ENCODE peak calls at places on chromosomes 3 and 15, in eight cellular contexts. U is ecto neural progenitor cell; M is activated naive CD4-positive, alpha-beta T cell treated with anti-CD3 and anti-CD28 coated beads, Interleukin-2, amount 50 U/mL, for 72 hours; L is AG04449; E is AG08396; K is left cardiac atrium; Y is NAMALWA; Q is AG20443. Z is an unnamed sample.

GRCh38 chr3:10289785-10290355 is 2.9 kb downstream of the GHRL start:
- DNase-seq in U (no peak), M (no peak), L (no peak), E (no peak), K (no peak), Y (no peak), Q (no peak), Z (no peak)

GRCh38 chr3:45644467-45645201 is 44.6 kb upstream of the SACM1L start:
- DNase-seq in U (no peak), M (no peak), L (peak), E (peak), K (no peak), Y (no peak), Q (peak), Z (no peak)

GRCh38 chr3:125331243-125331642 is 43.9 kb downstream of the ZNF148 start:
- DNase-seq in U (no peak), M (no peak), L (no peak), E (no peak), K (no peak), Y (no peak), Q (no peak), Z (no peak)

GRCh38 chr15:67115567-67115966 is 50.2 kb downstream of the SMAD3 start:
- DNase-seq in U (no peak), M (no peak), L (no peak), E (no peak), K (no peak), Y (no peak), Q (no peak), Z (no peak)

GRCh38 chr15:43998607-43999006 is 171.8 kb downstream of the WDR76 start:
- DNase-seq in U (no peak), M (no peak), L (no peak), E (peak), K (peak), Y (no peak), Q (peak), Z (peak)

GRCh38 chr15:31489801-31490646 is 163.4 kb downstream of the KLF13 start:
- DNase-seq in U (peak), M (no peak), L (no peak), E (peak), K (no peak), Y (peak), Q (peak), Z (no peak)

GRCh38 chr15:52331490-52332240 is 36.1 kb upstream of the MYO5C start:
- DNase-seq in U (no peak), M (peak), L (no peak), E (peak), K (no peak), Y (peak), Q (peak), Z (no peak)

GRCh38 chr15:101127503-101128076 is 124.3 kb downstream of the CHSY1 start:
- DNase-seq in U (no peak), M (peak), L (peak), E (peak), K (peak), Y (peak), Q (peak), Z (peak)

GRCh38 chr3:45113625-45114050 is 32.5 kb downstream of the CDCP1 start:
- DNase-seq in U (no peak), M (no peak), L (no peak), E (no peak), K (no peak), Y (no peak), Q (no peak), Z (no peak)

GRCh38 chr15:41891946-41892345 is 1.9 kb downstream of the SPTBN5 start:
- DNase-seq in U (no peak), M (no peak), L (no peak), E (no peak), K (no peak), Y (no peak), Q (no peak), Z (no peak)

GRCh38 chr15:74175271-74176191 is 2.0 kb downstream of the ISLR start:
- DNase-seq in U (no peak), M (peak), L (no peak), E (no peak), K (no peak), Y (no peak), Q (no peak), Z (no peak)

GRCh38 chr15:78438595-78439285 is 724 bp downstream of the IREB2 start:
- DNase-seq in U (peak), M (no peak), L (no peak), E (peak), K (no peak), Y (peak), Q (peak), Z (no peak)

GRCh38 chr3:168877899-168878298 is 782.2 kb upstream of the GOLIM4 start:
- DNase-seq in U (no peak), M (no peak), L (no peak), E (no peak), K (no peak), Y (no peak), Q (no peak), Z (no peak)

Z was measured in Right ventricle myocardium superior.